ENCODE peak calls at places on chromosomes 6 and 20, in nine cellular contexts. One of them, this sample, is unnamed.

GRCh38 chr20:45470262-45470931 is 844 bp downstream of the WFDC2 start:
- DNase-seq in effector CD4-positive, alpha-beta T cell: no peak
- DNase-seq in SHP77: no peak
- DNase-seq in left ventricle myocardium inferior: no peak
- DNase-seq in lower leg skin: no peak
- DNase-seq in NCI-H446: no peak
- DNase-seq in foreskin fibroblast: peak; percentile 57
- DNase-seq in fibroblast of lung: no peak
- DNase-seq in mucosa of gallbladder: peak; percentile 45
- DNase-seq in this sample: no peak

GRCh38 chr20:21048841-21049273 is 57.3 kb downstream of the LINC00237 start:
- DNase-seq in left ventricle myocardium inferior: peak; percentile 20
- DNase-seq in lower leg skin: no peak
- DNase-seq in mucosa of gallbladder: no peak
- DNase-seq in foreskin fibroblast: no peak
- DNase-seq in SHP77: peak; percentile 12
- DNase-seq in NCI-H446: peak; percentile 41
- DNase-seq in effector CD4-positive, alpha-beta T cell: peak; percentile 30
- DNase-seq in fibroblast of lung: no peak
- DNase-seq in this sample: peak; percentile 8

GRCh38 chr20:45951925-45952834 is 17.7 kb downstream of the PCIF1 start:
- DNase-seq in mucosa of gallbladder: no peak
- DNase-seq in fibroblast of lung: no peak
- DNase-seq in lower leg skin: no peak
- DNase-seq in SHP77: no peak
- DNase-seq in foreskin fibroblast: no peak
- DNase-seq in effector CD4-positive, alpha-beta T cell: no peak
- DNase-seq in left ventricle myocardium inferior: no peak
- DNase-seq in NCI-H446: no peak
- DNase-seq in this sample: no peak

GRCh38 chr6:68673255-68673654 is 38.2 kb downstream of the ADGRB3 start:
- DNase-seq in lower leg skin: no peak
- DNase-seq in effector CD4-positive, alpha-beta T cell: no peak
- DNase-seq in NCI-H446: no peak
- DNase-seq in left ventricle myocardium inferior: no peak
- DNase-seq in foreskin fibroblast: no peak
- DNase-seq in SHP77: no peak
- DNase-seq in mucosa of gallbladder: no peak
- DNase-seq in fibroblast of lung: no peak
- DNase-seq in this sample: no peak

GRCh38 chr6:110492584-110492983 is 16.2 kb upstream of the SLC22A16 start:
- DNase-seq in lower leg skin: no peak
- DNase-seq in fibroblast of lung: no peak
- DNase-seq in effector CD4-positive, alpha-beta T cell: no peak
- DNase-seq in mucosa of gallbladder: no peak
- DNase-seq in left ventricle myocardium inferior: no peak
- DNase-seq in SHP77: no peak
- DNase-seq in NCI-H446: no peak
- DNase-seq in foreskin fibroblast: peak; percentile 49
- DNase-seq in this sample: no peak

GRCh38 chr20:32396656-32397160 is 38.6 kb downstream of the ASXL1 start:
- DNase-seq in lower leg skin: no peak
- DNase-seq in foreskin fibroblast: peak; percentile 10
- DNase-seq in mucosa of gallbladder: no peak
- DNase-seq in effector CD4-positive, alpha-beta T cell: no peak
- DNase-seq in SHP77: no peak
- DNase-seq in NCI-H446: no peak
- DNase-seq in left ventricle myocardium inferior: no peak
- DNase-seq in fibroblast of lung: peak; percentile 53
- DNase-seq in this sample: no peak

GRCh38 chr6:4506806-4507205 is 269.4 kb upstream of the CDYL start:
- DNase-seq in mucosa of gallbladder: no peak
- DNase-seq in left ventricle myocardium inferior: no peak
- DNase-seq in fibroblast of lung: no peak
- DNase-seq in effector CD4-positive, alpha-beta T cell: no peak
- DNase-seq in lower leg skin: no peak
- DNase-seq in foreskin fibroblast: peak; percentile 34
- DNase-seq in SHP77: no peak
- DNase-seq in NCI-H446: no peak
- DNase-seq in this sample: no peak

GRCh38 chr20:46099491-46100287 is 9.9 kb upstream of the NCOA5 start:
- DNase-seq in SHP77: no peak
- DNase-seq in fibroblast of lung: no peak
- DNase-seq in effector CD4-positive, alpha-beta T cell: no peak
- DNase-seq in NCI-H446: no peak
- DNase-seq in lower leg skin: no peak
- DNase-seq in left ventricle myocardium inferior: peak; percentile 23
- DNase-seq in foreskin fibroblast: peak; percentile 20
- DNase-seq in mucosa of gallbladder: no peak
- DNase-seq in this sample: no peak